ENCODE peak calls at places on chromosomes 5 and 9, in four cellular contexts. R, Y, E and K are unnamed samples.
A peak's percentile ranks its signal among the peaks of the same experiment; 100 is the strongest.

GRCh38 chr5:126931968-126932622 is 98.3 kb downstream of the MARCHF3 start:
- DNase-seq in E (no peak), Y (no peak), R (no peak), K (no peak)

GRCh38 chr9:107044872-107045271 is 181.9 kb downstream of the ZNF462 start:
- DNase-seq in Y (no peak), E (no peak), R (peak; percentile 38), K (no peak)

GRCh38 chr9:116674210-116674980 is 12.7 kb upstream of the TRIM32 start:
- DNase-seq in Y (no peak), R (no peak), E (no peak), K (no peak)

GRCh38 chr5:114332493-114332892 is 29.4 kb upstream of the KCNN2 start:
- DNase-seq in Y (no peak), E (no peak), R (no peak), K (no peak)

GRCh38 chr5:59746261-59746765 is 147.2 kb downstream of the PDE4D start:
- DNase-seq in Y (no peak), R (no peak), E (no peak), K (no peak)

GRCh38 chr9:118529210-118529609 is 825.0 kb downstream of the TLR4 start:
- DNase-seq in Y (no peak), R (no peak), E (no peak), K (no peak)

GRCh38 chr5:123207321-123207645 is 118.2 kb downstream of the PRDM6 start:
- DNase-seq in Y (no peak), R (no peak), E (no peak), K (no peak)

GRCh38 chr5:133383580-133383939 is 228.8 kb downstream of the FSTL4 start:
- DNase-seq in E (no peak), Y (no peak), R (no peak), K (no peak)

GRCh38 chr5:138660051-138660572 is 84.9 kb upstream of the HSPA9 start:
- DNase-seq in E (no peak), R (no peak), Y (no peak), K (no peak)

GRCh38 chr5:72268753-72269410 is 51.2 kb downstream of the MRPS27 start:
- DNase-seq in R (peak; percentile 67), Y (peak; percentile 45), E (peak; percentile 48), K (peak; percentile 21)

GRCh38 chr5:168411871-168412270 is 74.4 kb upstream of the RARS1 start:
- DNase-seq in E (no peak), Y (no peak), R (no peak), K (no peak)

GRCh38 chr9:120368799-120369198 is 211.2 kb downstream of the CDK5RAP2 start:
- DNase-seq in R (no peak), Y (peak; percentile 67), E (no peak), K (no peak)

GRCh38 chr5:179478624-179479023 is 71.7 kb upstream of the RUFY1 start:
- DNase-seq in R (no peak), E (no peak), Y (no peak), K (no peak)

GRCh38 chr5:134119720-134120119 is 5.2 kb downstream of the TCF7 start:
- DNase-seq in E (no peak), Y (no peak), R (no peak), K (no peak)

GRCh38 chr5:64201986-64202385 is 36.3 kb downstream of the RNF180 start:
- DNase-seq in Y (no peak), R (no peak), E (no peak), K (no peak)

GRCh38 chr5:11903121-11903613 is 1.1 kb downstream of the CTNND2 start:
- DNase-seq in R (peak; percentile 24), E (no peak), Y (no peak), K (no peak)

GRCh38 chr9:21993893-21994525 is at the start of gene CDKN2A:
- DNase-seq in Y (no peak), E (no peak), R (peak; percentile 50), K (peak; percentile 72)

GRCh38 chr5:157130933-157131332 is 11.7 kb downstream of the MED7 start:
- DNase-seq in Y (no peak), R (no peak), E (no peak), K (no peak)

GRCh38 chr9:6680797-6681146 is 35.2 kb upstream of the GLDC start:
- DNase-seq in R (peak; percentile 64), E (peak; percentile 68), Y (no peak), K (no peak)

GRCh38 chr9:132094314-132094791 is 14.7 kb upstream of the MED27 start:
- DNase-seq in E (no peak), Y (no peak), R (no peak), K (no peak)

GRCh38 chr9:95784318-95784717 is 91.2 kb upstream of the ERCC6L2 start:
- DNase-seq in E (no peak), Y (no peak), R (no peak), K (no peak)

GRCh38 chr9:95791695-95792094 is 83.8 kb upstream of the ERCC6L2 start:
- DNase-seq in E (no peak), Y (no peak), R (no peak), K (no peak)

GRCh38 chr9:95788486-95789110 is 86.9 kb upstream of the ERCC6L2 start:
- DNase-seq in Y (no peak), E (no peak), R (no peak), K (no peak)

GRCh38 chr9:95785209-95785608 is 90.3 kb upstream of the ERCC6L2 start:
- DNase-seq in E (no peak), Y (no peak), R (no peak), K (no peak)

GRCh38 chr9:95788011-95788410 is 87.5 kb upstream of the ERCC6L2 start:
- DNase-seq in R (no peak), Y (no peak), E (no peak), K (peak; percentile 43)
- TF ChIP-seq JUN in R (no peak), Y (no peak), E (no peak), K (no peak)

DNA sequence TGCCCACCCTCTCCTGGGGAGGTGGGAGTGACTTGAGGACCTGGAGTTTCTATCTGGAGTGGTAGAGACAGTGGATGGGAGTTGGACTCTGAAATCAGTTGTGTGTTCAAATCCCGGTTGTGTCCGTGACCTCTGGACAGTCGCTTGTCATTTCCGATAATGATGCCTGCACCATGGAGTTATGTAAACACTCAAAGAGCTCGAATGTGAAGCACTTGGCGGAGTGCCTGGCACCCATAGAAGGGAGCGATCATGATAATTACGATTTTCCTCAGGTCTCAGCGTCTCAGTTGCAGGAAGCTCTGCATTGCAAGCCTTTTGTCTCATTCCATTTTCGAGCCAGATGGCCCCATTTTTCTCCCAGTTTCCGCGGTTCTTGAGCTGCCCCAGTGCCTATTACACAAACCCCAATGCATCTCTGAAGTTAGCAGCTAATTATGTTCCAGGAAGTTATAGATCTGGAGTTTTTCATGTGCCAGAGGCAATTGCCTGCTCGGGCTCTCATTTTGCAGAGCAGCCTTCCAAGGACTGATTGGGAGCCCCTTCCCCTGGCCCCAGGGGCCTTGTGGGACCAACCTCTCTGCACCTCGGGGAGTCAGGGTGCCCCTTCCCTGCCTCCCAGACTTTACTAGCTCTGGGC is 175.5 kb upstream of the MVB12B start:
- DNase-seq in E (peak; percentile 72), R (no peak), Y (no peak), K (peak; percentile 29)
- TF ChIP-seq SP1 in E (no peak), R (no peak), Y (no peak), K (no peak)

DNA sequence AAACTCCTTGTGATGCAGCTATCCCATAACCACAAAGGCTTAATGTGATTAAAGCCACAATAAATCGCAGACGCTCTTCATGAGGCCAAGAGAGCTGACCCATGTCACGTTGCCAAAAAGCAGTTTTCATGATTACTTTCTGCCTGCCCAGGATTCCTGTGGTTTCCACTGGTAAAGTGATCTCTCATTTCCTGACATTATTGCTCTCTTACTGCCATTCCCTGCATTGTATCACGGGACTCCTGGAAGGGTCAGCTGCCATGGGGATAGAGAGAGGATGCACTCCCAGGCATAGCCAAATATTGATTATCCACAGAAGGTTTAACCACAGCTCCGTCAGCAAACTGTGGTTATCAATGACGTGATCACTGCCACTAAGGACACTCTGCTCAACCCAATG is 103.8 kb upstream of the SLC1A3 start:
- DNase-seq in E (no peak), R (no peak), Y (no peak), K (no peak)
- TF ChIP-seq JUN in E (no peak), R (no peak), Y (no peak), K (no peak)

GRCh38 chr9:103990311-103990710 is 103.8 kb upstream of the SMC2 start:
- DNase-seq in Y (no peak), E (no peak), R (no peak), K (no peak)
- TF ChIP-seq SP1 in Y (no peak), E (no peak), R (no peak), K (no peak)

GRCh38 chr9:135998013-135998380 is 36.8 kb upstream of the UBAC1 start:
- DNase-seq in E (no peak), R (no peak), Y (no peak), K (no peak)
- TF ChIP-seq JUN in E (no peak), R (no peak), Y (no peak), K (no peak)

DNA sequence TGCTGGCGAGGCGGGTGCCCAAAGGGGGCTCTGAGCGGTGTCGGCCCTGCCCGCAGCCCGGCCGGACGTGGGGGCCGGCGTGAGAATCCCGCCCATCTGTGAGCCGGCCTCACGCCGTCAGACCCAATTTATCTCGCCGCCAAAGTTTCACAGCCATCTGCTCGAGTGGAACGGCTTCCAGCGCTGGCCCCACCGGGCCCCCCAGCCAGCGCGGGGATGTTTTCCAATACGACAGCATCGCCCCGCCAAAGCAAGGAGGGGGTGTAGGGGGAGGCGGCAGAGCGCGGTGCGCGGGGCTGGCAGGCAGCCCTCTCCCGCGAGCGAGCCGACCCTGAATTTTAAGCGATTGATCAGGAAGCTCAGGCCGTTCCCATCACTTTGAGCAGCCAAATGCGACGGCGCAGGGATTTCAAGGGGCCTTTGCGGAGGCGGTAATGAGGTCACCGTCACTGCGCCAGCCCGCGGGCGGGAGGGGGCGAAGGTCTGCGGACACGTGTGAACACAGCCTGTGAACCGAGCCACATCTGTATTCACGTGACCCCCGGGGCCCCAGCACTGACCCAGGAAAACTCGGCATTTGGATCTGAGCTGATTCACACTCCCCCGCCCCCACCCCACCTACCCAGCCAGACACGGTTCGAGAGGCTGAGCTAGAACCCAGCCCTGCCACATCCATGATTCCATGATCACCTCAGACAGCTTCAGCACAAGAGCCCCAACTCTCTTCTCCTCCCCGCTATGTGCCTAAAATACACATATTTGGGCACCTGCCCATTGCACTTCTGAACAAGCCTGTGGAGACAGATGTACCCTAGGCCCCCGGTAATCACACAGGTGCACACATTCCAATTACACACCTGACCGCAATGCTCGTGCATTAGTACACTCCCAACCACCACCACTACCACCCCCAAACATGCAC is 47.8 kb upstream of the PSD2 start:
- DNase-seq in R (peak; percentile 63), Y (peak; percentile 77), E (no peak), K (peak; percentile 77)
- TF ChIP-seq SP1 in R (no peak), Y (no peak), E (no peak), K (no peak)

GRCh38 chr5:137039939-137040515 is 459.1 kb downstream of the SPOCK1 start:
- DNase-seq in R (no peak), Y (no peak), E (no peak), K (no peak)
- TF ChIP-seq JUN in R (no peak), Y (no peak), E (no peak), K (no peak)